ENCODE peak calls at places on chromosome X, in four cellular contexts. One of them, this sample, is unnamed. For H3K36me3, the result is how much of the 10 kb centered on the place peaks cover.

GRCh38 chrX:65093658-65094057 is 117.4 kb upstream of the ZC4H2 start:
- DNase-seq in endothelial cell of umbilical vein: no peak
- DNase-seq in GM23248: no peak
- DNase-seq in fibroblast of lung: no peak
- DNase-seq in this sample: no peak

GRCh38 chrX:28158019-28158777 is 176.9 kb upstream of the DCAF8L1 start:
- DNase-seq in fibroblast of lung: no peak
- DNase-seq in endothelial cell of umbilical vein: no peak
- DNase-seq in GM23248: no peak
- DNase-seq in this sample: no peak

GRCh38 chrX:64230123-64230970 is at the start of gene ASB12:
- DNase-seq in fibroblast of lung: no peak
- DNase-seq in GM23248: no peak
- DNase-seq in endothelial cell of umbilical vein: no peak
- DNase-seq in this sample: no peak

GRCh38 chrX:35149517-35149916 is 206.9 kb downstream of the FAM47B start:
- DNase-seq in endothelial cell of umbilical vein: no peak
- DNase-seq in fibroblast of lung: no peak
- DNase-seq in GM23248: no peak
- DNase-seq in this sample: no peak

GRCh38 chrX:57951666-57952319 is 41.5 kb upstream of the ZXDA start:
- DNase-seq in GM23248: no peak
- DNase-seq in fibroblast of lung: no peak
- DNase-seq in endothelial cell of umbilical vein: no peak
- DNase-seq in this sample: no peak

GRCh38 chrX:50799531-50799961 is 14.4 kb downstream of the SHROOM4 start:
- DNase-seq in GM23248: peak
- DNase-seq in endothelial cell of umbilical vein: peak
- DNase-seq in fibroblast of lung: peak
- DNase-seq in this sample: no peak

GRCh38 chrX:13051529-13052172 is 7.2 kb upstream of the FAM9C start:
- DNase-seq in fibroblast of lung: peak
- DNase-seq in GM23248: no peak
- DNase-seq in endothelial cell of umbilical vein: peak
- DNase-seq in this sample: no peak

GRCh38 chrX:65723706-65724105 is 56.3 kb downstream of the MSN start:
- DNase-seq in endothelial cell of umbilical vein: peak
- DNase-seq in GM23248: peak
- DNase-seq in fibroblast of lung: no peak
- DNase-seq in this sample: no peak

GRCh38 chrX:6898371-6898770 is 249.1 kb upstream of the STS start:
- DNase-seq in GM23248: no peak
- DNase-seq in endothelial cell of umbilical vein: no peak
- DNase-seq in fibroblast of lung: no peak
- DNase-seq in this sample: no peak

GRCh38 chrX:94662665-94663064 is 988.7 kb downstream of the FAM133A start:
- DNase-seq in endothelial cell of umbilical vein: no peak
- DNase-seq in fibroblast of lung: no peak
- DNase-seq in GM23248: no peak
- DNase-seq in this sample: no peak

GRCh38 chrX:112784692-112785091 is 55.9 kb downstream of the AMOT start:
- DNase-seq in GM23248: no peak
- DNase-seq in fibroblast of lung: no peak
- DNase-seq in endothelial cell of umbilical vein: no peak
- DNase-seq in this sample: no peak

GRCh38 chrX:45748443-45748842 is 547.8 kb upstream of the DIPK2B start:
- DNase-seq in endothelial cell of umbilical vein: no peak
- DNase-seq in fibroblast of lung: peak
- DNase-seq in GM23248: peak
- DNase-seq in this sample: no peak

GRCh38 chrX:103399744-103400143 is 23.4 kb downstream of the BEX3 start:
- DNase-seq in endothelial cell of umbilical vein: no peak
- DNase-seq in fibroblast of lung: no peak
- DNase-seq in GM23248: peak
- DNase-seq in this sample: no peak

GRCh38 chrX:84168095-84168494 is 19.9 kb downstream of the RPS6KA6 start:
- DNase-seq in endothelial cell of umbilical vein: peak
- DNase-seq in fibroblast of lung: peak
- DNase-seq in GM23248: peak
- DNase-seq in this sample: no peak

GRCh38 chrX:110795645-110796510 is at the start of gene CHRDL1:
- DNase-seq in fibroblast of lung: peak
- DNase-seq in GM23248: peak
- DNase-seq in endothelial cell of umbilical vein: no peak
- DNase-seq in this sample: peak

GRCh38 chrX:25858273-25858880 is 279.8 kb upstream of the MAGEB18 start:
- DNase-seq in GM23248: no peak
- DNase-seq in endothelial cell of umbilical vein: peak
- DNase-seq in fibroblast of lung: peak
- DNase-seq in this sample: no peak

GRCh38 chrX:1500701-1501624 is 36.0 kb downstream of the P2RY8 start:
- DNase-seq in GM23248: no peak
- DNase-seq in fibroblast of lung: no peak
- DNase-seq in endothelial cell of umbilical vein: no peak
- DNase-seq in this sample: no peak

GRCh38 chrX:31508338-31508737 is 436.5 kb upstream of the FTHL17 start:
- DNase-seq in endothelial cell of umbilical vein: peak
- DNase-seq in fibroblast of lung: peak
- DNase-seq in GM23248: peak
- DNase-seq in this sample: no peak

GRCh38 chrX:10158279-10158939 is 1.6 kb downstream of the CLCN4 start:
- DNase-seq in endothelial cell of umbilical vein: peak
- DNase-seq in GM23248: peak
- DNase-seq in fibroblast of lung: no peak
- DNase-seq in this sample: peak

GRCh38 chrX:530726-531610 is 99.6 kb upstream of the SHOX start:
- DNase-seq in fibroblast of lung: no peak
- DNase-seq in endothelial cell of umbilical vein: no peak
- DNase-seq in GM23248: no peak
- DNase-seq in this sample: no peak

GRCh38 chrX:46882266-46882665 is 30.0 kb upstream of the JADE3 start:
- DNase-seq in GM23248: no peak
- DNase-seq in fibroblast of lung: no peak
- DNase-seq in endothelial cell of umbilical vein: no peak
- DNase-seq in this sample: peak

GRCh38 chrX:8913665-8914409 is 112.7 kb upstream of the FAM9A start:
- DNase-seq in GM23248: peak
- DNase-seq in fibroblast of lung: peak
- DNase-seq in endothelial cell of umbilical vein: no peak
- DNase-seq in this sample: no peak

GRCh38 chrX:68945081-68945602 is 116.3 kb downstream of the EFNB1 start:
- DNase-seq in endothelial cell of umbilical vein: no peak
- DNase-seq in fibroblast of lung: no peak
- DNase-seq in GM23248: no peak
- DNase-seq in this sample: no peak

GRCh38 chrX:103175944-103176753 is 38.8 kb upstream of the BEX4 start:
- DNase-seq in fibroblast of lung: peak
- DNase-seq in endothelial cell of umbilical vein: peak
- DNase-seq in GM23248: peak
- DNase-seq in this sample: peak

GRCh38 chrX:120514236-120514635 is 45.1 kb upstream of the LAMP2 start:
- DNase-seq in fibroblast of lung: peak
- DNase-seq in endothelial cell of umbilical vein: peak
- DNase-seq in GM23248: peak
- DNase-seq in this sample: peak

GRCh38 chrX:11533211-11533651 is 132.5 kb downstream of the ARHGAP6 start:
- DNase-seq in endothelial cell of umbilical vein: peak
- DNase-seq in GM23248: peak
- DNase-seq in fibroblast of lung: peak
- DNase-seq in this sample: peak

GRCh38 chrX:68199062-68199848 is 234.0 kb downstream of the OPHN1 start:
- DNase-seq in fibroblast of lung: no peak
- DNase-seq in GM23248: no peak
- DNase-seq in endothelial cell of umbilical vein: no peak
- DNase-seq in this sample: no peak

GRCh38 chrX:72308566-72309296 is 3.0 kb upstream of the CITED1 start:
- DNase-seq in fibroblast of lung: peak
- DNase-seq in endothelial cell of umbilical vein: peak
- DNase-seq in GM23248: peak
- DNase-seq in this sample: peak

DNA sequence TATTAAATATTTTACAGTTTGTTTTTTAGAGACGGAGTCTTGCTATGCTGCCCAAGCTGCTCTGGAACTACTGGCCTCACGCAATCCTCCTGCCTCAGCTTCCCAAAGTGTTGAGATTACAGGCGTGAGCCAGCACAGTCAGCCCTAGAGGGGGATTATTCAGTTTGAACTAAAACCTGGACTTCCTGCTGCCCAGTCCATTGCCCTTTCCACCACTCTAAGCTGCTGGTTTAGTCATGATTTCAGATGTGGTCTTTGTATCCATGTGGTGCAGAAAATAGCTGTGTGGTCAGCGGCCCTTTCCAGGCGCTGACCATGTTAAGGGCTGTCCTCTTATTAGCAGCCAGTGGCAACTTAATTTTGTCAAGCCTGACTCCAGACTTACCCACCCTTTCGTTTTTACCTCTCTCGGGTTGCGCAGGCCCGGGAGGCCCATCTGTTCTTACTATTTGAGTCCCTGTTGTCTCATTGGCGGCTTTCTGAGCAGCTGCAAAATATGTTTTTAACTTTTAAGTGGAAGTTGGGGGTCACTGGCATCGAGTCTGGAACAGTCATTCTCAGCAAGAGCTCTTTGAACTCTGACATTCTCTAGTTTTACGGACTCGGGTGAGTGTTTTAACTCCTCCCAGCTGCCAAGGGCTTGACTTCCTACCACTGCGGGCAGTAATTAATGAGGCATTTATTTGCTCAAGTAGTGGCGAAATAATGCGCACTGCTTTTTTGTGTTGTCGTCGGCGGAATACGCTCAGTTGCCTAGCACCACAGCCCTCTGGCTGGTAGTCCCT is 772 bp upstream of the VMA21 start:
- DNase-seq in GM23248: peak
- DNase-seq in endothelial cell of umbilical vein: no peak
- DNase-seq in fibroblast of lung: peak
- DNase-seq in this sample: no peak
- TF ChIP-seq EZH2 in GM23248: no peak
- TF ChIP-seq EZH2 in endothelial cell of umbilical vein: no peak
- TF ChIP-seq EZH2 in fibroblast of lung: no peak
- TF ChIP-seq EZH2 in this sample: no peak

GRCh38 chrX:70479970-70480659 is 35.5 kb downstream of the DLG3 start:
- DNase-seq in fibroblast of lung: no peak
- DNase-seq in endothelial cell of umbilical vein: peak
- DNase-seq in GM23248: no peak
- DNase-seq in this sample: no peak

GRCh38 chrX:70481424-70481823 is 36.8 kb downstream of the DLG3 start:
- DNase-seq in endothelial cell of umbilical vein: peak
- DNase-seq in fibroblast of lung: no peak
- DNase-seq in GM23248: no peak
- DNase-seq in this sample: no peak

GRCh38 chrX:70480660-70481018 is 36.0 kb downstream of the DLG3 start:
- DNase-seq in GM23248: no peak
- DNase-seq in endothelial cell of umbilical vein: no peak
- DNase-seq in fibroblast of lung: peak
- DNase-seq in this sample: no peak

GRCh38 chrX:70481871-70482270 is 37.2 kb downstream of the DLG3 start:
- DNase-seq in GM23248: no peak
- DNase-seq in endothelial cell of umbilical vein: no peak
- DNase-seq in fibroblast of lung: no peak
- DNase-seq in this sample: no peak

GRCh38 chrX:70482300-70482699 is 37.7 kb downstream of the DLG3 start:
- DNase-seq in endothelial cell of umbilical vein: no peak
- DNase-seq in GM23248: no peak
- DNase-seq in fibroblast of lung: no peak
- DNase-seq in this sample: no peak
- H3K36me3 ChIP-seq in endothelial cell of umbilical vein: under half
- H3K36me3 ChIP-seq in GM23248: under half
- H3K36me3 ChIP-seq in fibroblast of lung: under half
- H3K36me3 ChIP-seq in this sample: under half

DNA sequence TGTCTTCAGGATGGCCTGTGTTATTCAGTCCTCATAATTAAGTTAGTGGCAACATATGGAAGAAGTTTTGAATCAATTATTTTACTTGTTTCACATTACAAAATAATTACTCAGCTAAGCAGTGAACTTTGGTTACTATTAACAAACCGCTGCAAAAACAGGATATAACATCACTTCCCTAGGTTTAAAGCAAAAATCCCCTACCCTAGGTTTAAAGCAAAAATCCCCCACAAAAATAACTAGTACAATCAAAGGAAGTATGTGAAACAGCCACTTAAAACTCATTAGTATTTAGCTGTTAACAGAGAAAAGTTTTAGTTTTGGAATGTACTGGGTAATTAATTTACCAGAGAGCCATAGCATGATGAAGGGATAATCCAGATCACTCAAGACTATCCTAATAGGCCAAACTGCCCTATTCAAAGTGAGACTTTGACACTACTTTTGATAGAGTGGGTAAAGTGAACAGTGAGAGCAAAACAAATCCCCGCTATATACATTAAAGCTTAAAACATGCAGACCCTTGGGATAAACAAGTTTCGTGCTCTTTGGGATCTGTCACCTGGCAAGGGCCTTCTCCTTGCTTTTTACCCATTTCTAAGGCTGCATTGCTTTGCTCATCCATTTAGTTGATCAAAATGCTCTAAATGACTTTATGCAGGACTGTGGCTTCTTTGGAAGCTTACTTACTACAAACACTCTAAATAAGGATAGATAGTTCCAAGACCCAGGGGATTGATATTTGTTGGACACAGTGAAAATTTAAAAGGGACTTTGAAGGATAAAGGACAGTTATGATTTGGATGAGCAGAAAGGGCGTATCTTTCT is 36.4 kb upstream of the GPR174 start:
- DNase-seq in endothelial cell of umbilical vein: peak
- DNase-seq in GM23248: no peak
- DNase-seq in fibroblast of lung: no peak
- DNase-seq in this sample: peak
- H3K27ac ChIP-seq in endothelial cell of umbilical vein: peak
- H3K27ac ChIP-seq in GM23248: no peak
- H3K27ac ChIP-seq in fibroblast of lung: no peak
- H3K27ac ChIP-seq in this sample: peak

GRCh38 chrX:154532690-154533089 is 14.0 kb downstream of the G6PD start:
- DNase-seq in endothelial cell of umbilical vein: no peak
- DNase-seq in fibroblast of lung: no peak
- DNase-seq in GM23248: no peak
- DNase-seq in this sample: no peak

GRCh38 chrX:154534526-154535322 is 11.9 kb downstream of the G6PD start:
- DNase-seq in fibroblast of lung: peak
- DNase-seq in GM23248: peak
- DNase-seq in endothelial cell of umbilical vein: peak
- DNase-seq in this sample: peak

GRCh38 chrX:154530286-154530685 is 14.3 kb upstream of the FAM3A start:
- DNase-seq in GM23248: no peak
- DNase-seq in fibroblast of lung: no peak
- DNase-seq in endothelial cell of umbilical vein: no peak
- DNase-seq in this sample: no peak

GRCh38 chrX:154529206-154529612 is 13.2 kb upstream of the FAM3A start:
- DNase-seq in fibroblast of lung: no peak
- DNase-seq in endothelial cell of umbilical vein: no peak
- DNase-seq in GM23248: no peak
- DNase-seq in this sample: no peak

DNA sequence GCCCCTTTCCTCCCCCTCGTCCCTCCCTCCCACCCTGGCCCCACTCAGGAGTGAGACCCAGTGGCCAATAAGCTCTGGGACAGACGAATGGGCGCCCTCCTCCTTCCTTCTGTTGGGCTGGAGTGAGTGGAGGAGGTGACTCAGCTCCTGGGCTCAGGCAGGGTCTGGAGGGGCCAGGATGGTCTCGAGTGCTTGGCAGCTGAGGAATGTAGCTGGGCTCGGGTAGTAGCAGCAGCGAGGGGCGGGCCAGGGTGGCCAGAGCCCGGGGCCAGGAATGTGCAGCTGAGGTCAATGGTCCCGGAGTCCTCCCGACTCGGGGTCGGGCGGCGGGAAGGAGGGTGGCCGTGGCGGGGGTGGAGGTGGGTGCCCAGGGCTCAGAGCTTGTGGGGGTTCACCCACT is 15.0 kb downstream of the G6PD start:
- DNase-seq in fibroblast of lung: peak
- DNase-seq in endothelial cell of umbilical vein: no peak
- DNase-seq in GM23248: peak
- DNase-seq in this sample: no peak
- TF ChIP-seq EZH2 in fibroblast of lung: no peak
- TF ChIP-seq EZH2 in endothelial cell of umbilical vein: no peak
- TF ChIP-seq EZH2 in GM23248: no peak
- TF ChIP-seq EZH2 in this sample: no peak